ENCODE peak calls at places on chromosomes 2 and 18, in four cellular contexts. R is activated T-cell treated with anti-CD3 and anti-CD28 coated beads for 1 hour; A is T-cell; C is activated naive CD8-positive, alpha-beta T cell treated with anti-CD3 and anti-CD28 coated beads, Interleukin-2, amount 50 U/mL, for 24 hours. J is an unnamed sample.

GRCh38 chr2:80303006-80303741 is 1.4 kb downstream of the LRRTM1 start:
- DNase-seq in C (no peak), R (no peak), A (no peak), J (no peak)

GRCh38 chr2:181779288-181779871 is 99.1 kb upstream of the NEUROD1 start:
- DNase-seq in R (no peak), C (no peak), A (no peak), J (no peak)

GRCh38 chr2:240403358-240404104 is 31.9 kb upstream of the GPC1 start:
- DNase-seq in A (no peak), C (no peak), R (no peak), J (no peak)

GRCh38 chr2:134671498-134671897 is 47.3 kb downstream of the TMEM163 start:
- DNase-seq in C (no peak), R (no peak), A (no peak), J (no peak)

GRCh38 chr18:54130177-54130576 is 94.3 kb downstream of the MBD2 start:
- DNase-seq in C (no peak), R (no peak), A (no peak), J (no peak)

GRCh38 chr18:23337599-23338444 is 115.3 kb upstream of the RIOK3 start:
- DNase-seq in R (no peak), A (no peak), C (no peak), J (no peak)

GRCh38 chr2:20771296-20771695 is 51.6 kb downstream of the LDAH start:
- DNase-seq in R (no peak), A (no peak), C (no peak), J (no peak)

GRCh38 chr2:201860541-201861154 is 54.3 kb downstream of the CDK15 start:
- DNase-seq in A (no peak), R (no peak), C (peak; percentile 16), J (peak; percentile 39)

GRCh38 chr2:234500394-234501006 is 3.6 kb upstream of the ARL4C start:
- DNase-seq in A (peak; percentile 69), C (peak; percentile 63), R (peak; percentile 59), J (peak; percentile 17)

GRCh38 chr2:2648094-2648493 is 317.0 kb upstream of the MYT1L start:
- DNase-seq in A (no peak), C (no peak), R (no peak), J (no peak)

GRCh38 chr2:108589372-108589771 is 55.1 kb downstream of the LIMS1 start:
- DNase-seq in A (no peak), C (no peak), R (no peak), J (no peak)

GRCh38 chr2:21333249-21333648 is 209.5 kb downstream of the TDRD15 start:
- DNase-seq in A (no peak), C (no peak), R (no peak), J (no peak)

GRCh38 chr2:237585590-237586221 is 4.8 kb downstream of the RAB17 start:
- DNase-seq in C (no peak), A (no peak), R (no peak), J (no peak)

GRCh38 chr2:85538507-85539360 is at the start of gene MAT2A:
- DNase-seq in C (peak; percentile 94), A (peak; percentile 61), R (peak; percentile 86), J (peak; percentile 93)

GRCh38 chr2:166140922-166141321 is 13.1 kb upstream of the SCN1A start:
- DNase-seq in C (no peak), A (no peak), R (no peak), J (no peak)

GRCh38 chr2:218168635-218169462 is 2.1 kb upstream of the CXCR1 start:
- DNase-seq in A (peak; percentile 45), R (peak; percentile 64), C (peak; percentile 78), J (peak; percentile 39)

GRCh38 chr2:219245148-219245898 is at the start of the genes GLB1L and STK16:
- DNase-seq in C (peak; percentile 95), R (peak; percentile 84), A (peak; percentile 70), J (peak; percentile 84)

GRCh38 chr2:178770518-178770917 is 36.7 kb downstream of the TTN start:
- DNase-seq in R (no peak), A (no peak), C (no peak), J (no peak)

GRCh38 chr2:2269989-2270562 is 61.0 kb downstream of the MYT1L start:
- DNase-seq in C (no peak), R (no peak), A (no peak), J (no peak)

GRCh38 chr2:16925145-16925544 is 259.5 kb upstream of the CYRIA start:
- DNase-seq in A (no peak), C (no peak), R (no peak), J (no peak)

GRCh38 chr2:113011108-113011507 is 5.8 kb downstream of the IL36A start:
- DNase-seq in R (no peak), A (no peak), C (no peak), J (no peak)

GRCh38 chr2:32330136-32330535 is 26.7 kb upstream of the BIRC6 start:
- DNase-seq in C (no peak), A (no peak), R (no peak), J (no peak)

GRCh38 chr2:114784890-114785583 is 342.6 kb downstream of the DPP10 start:
- DNase-seq in C (no peak), R (no peak), A (no peak), J (no peak)

GRCh38 chr18:36829362-36830140 is 624 bp downstream of the KIAA1328 start:
- DNase-seq in R (no peak), C (no peak), A (no peak), J (peak; percentile 62)

GRCh38 chr2:238702276-238702675 is 145.6 kb upstream of the TWIST2 start:
- DNase-seq in R (no peak), C (no peak), A (no peak), J (no peak)

GRCh38 chr2:111975053-111975552 is 76.7 kb downstream of the MERTK start:
- DNase-seq in A (no peak), C (no peak), R (no peak), J (no peak)

GRCh38 chr2:128726221-128726620 is 407.6 kb upstream of the HS6ST1 start:
- DNase-seq in C (no peak), A (no peak), R (no peak), J (no peak)

GRCh38 chr18:21361297-21361880 is 119.4 kb downstream of the GREB1L start:
- DNase-seq in C (no peak), A (no peak), R (no peak), J (no peak)